ENCODE peak calls at places on chromosomes 3 and 15, in seven cellular contexts. One of them, this sample, is unnamed.

GRCh38 chr15:73940061-73940981 is 14.1 kb downstream of the LOXL1 start:
- DNase-seq in right lobe of liver: no peak
- DNase-seq in sigmoid colon: peak; percentile 43
- DNase-seq in fibroblast of lung: no peak
- DNase-seq in tibial artery: no peak
- DNase-seq in IMR-90: no peak
- DNase-seq in SK-N-SH: peak; percentile 76
- DNase-seq in this sample: no peak

GRCh38 chr15:69783211-69783610 is 314.5 kb downstream of the TLE3 start:
- DNase-seq in right lobe of liver: no peak
- DNase-seq in sigmoid colon: no peak
- DNase-seq in fibroblast of lung: no peak
- DNase-seq in tibial artery: no peak
- DNase-seq in IMR-90: no peak
- DNase-seq in SK-N-SH: no peak
- DNase-seq in this sample: no peak

GRCh38 chr3:142896996-142897395 is 8.1 kb upstream of the PCOLCE2 start:
- DNase-seq in right lobe of liver: no peak
- DNase-seq in sigmoid colon: no peak
- DNase-seq in fibroblast of lung: no peak
- DNase-seq in tibial artery: no peak
- DNase-seq in IMR-90: no peak
- DNase-seq in SK-N-SH: no peak
- DNase-seq in this sample: no peak

GRCh38 chr3:23094890-23095462 is 108.2 kb upstream of the UBE2E2 start:
- DNase-seq in right lobe of liver: no peak
- DNase-seq in sigmoid colon: no peak
- DNase-seq in fibroblast of lung: peak; percentile 81
- DNase-seq in tibial artery: no peak
- DNase-seq in IMR-90: peak; percentile 7
- DNase-seq in SK-N-SH: no peak
- DNase-seq in this sample: no peak

GRCh38 chr3:194206375-194206774 is 70.4 kb downstream of the HES1 start:
- DNase-seq in right lobe of liver: peak; percentile 29
- DNase-seq in sigmoid colon: peak; percentile 94
- DNase-seq in fibroblast of lung: peak; percentile 78
- DNase-seq in tibial artery: peak; percentile 38
- DNase-seq in IMR-90: peak; percentile 2
- DNase-seq in SK-N-SH: no peak
- DNase-seq in this sample: peak; percentile 78

GRCh38 chr3:189908646-189909045 is 212.1 kb downstream of the P3H2 start:
- DNase-seq in right lobe of liver: no peak
- DNase-seq in sigmoid colon: no peak
- DNase-seq in fibroblast of lung: peak; percentile 84
- DNase-seq in tibial artery: no peak
- DNase-seq in IMR-90: peak; percentile 72
- DNase-seq in SK-N-SH: no peak
- DNase-seq in this sample: no peak

GRCh38 chr3:49602877-49603411 is 48.7 kb downstream of the BSN start:
- DNase-seq in right lobe of liver: no peak
- DNase-seq in sigmoid colon: peak; percentile 32
- DNase-seq in fibroblast of lung: no peak
- DNase-seq in tibial artery: no peak
- DNase-seq in IMR-90: no peak
- DNase-seq in SK-N-SH: no peak
- DNase-seq in this sample: no peak

GRCh38 chr3:58562498-58562897 is 14.7 kb downstream of the FAM107A start:
- DNase-seq in right lobe of liver: no peak
- DNase-seq in sigmoid colon: no peak
- DNase-seq in fibroblast of lung: no peak
- DNase-seq in tibial artery: no peak
- DNase-seq in IMR-90: no peak
- DNase-seq in SK-N-SH: no peak
- DNase-seq in this sample: no peak

GRCh38 chr15:98292442-98293240 is 332.1 kb downstream of the ARRDC4 start:
- DNase-seq in right lobe of liver: peak; percentile 42
- DNase-seq in sigmoid colon: peak; percentile 70
- DNase-seq in fibroblast of lung: no peak
- DNase-seq in tibial artery: peak; percentile 27
- DNase-seq in IMR-90: no peak
- DNase-seq in SK-N-SH: peak; percentile 77
- DNase-seq in this sample: peak; percentile 72

GRCh38 chr15:40314723-40315276 is 7.1 kb upstream of the PLCB2 start:
- DNase-seq in right lobe of liver: no peak
- DNase-seq in sigmoid colon: no peak
- DNase-seq in fibroblast of lung: peak; percentile 47
- DNase-seq in tibial artery: no peak
- DNase-seq in IMR-90: peak; percentile 53
- DNase-seq in SK-N-SH: no peak
- DNase-seq in this sample: peak; percentile 9

GRCh38 chr3:57570878-57571277 is 14.8 kb downstream of the PDE12 start:
- DNase-seq in right lobe of liver: no peak
- DNase-seq in sigmoid colon: no peak
- DNase-seq in fibroblast of lung: no peak
- DNase-seq in tibial artery: no peak
- DNase-seq in IMR-90: no peak
- DNase-seq in SK-N-SH: no peak
- DNase-seq in this sample: no peak

GRCh38 chr3:84965141-84965540 is 6.4 kb downstream of the CADM2 start:
- DNase-seq in right lobe of liver: no peak
- DNase-seq in sigmoid colon: no peak
- DNase-seq in fibroblast of lung: peak; percentile 7
- DNase-seq in tibial artery: no peak
- DNase-seq in IMR-90: no peak
- DNase-seq in SK-N-SH: peak; percentile 63
- DNase-seq in this sample: no peak

GRCh38 chr3:21526461-21526860 is 224.5 kb downstream of the ZNF385D start:
- DNase-seq in right lobe of liver: no peak
- DNase-seq in sigmoid colon: no peak
- DNase-seq in fibroblast of lung: no peak
- DNase-seq in tibial artery: no peak
- DNase-seq in IMR-90: no peak
- DNase-seq in SK-N-SH: no peak
- DNase-seq in this sample: no peak

GRCh38 chr15:71390101-71390500 is 274.8 kb downstream of the THSD4 start:
- DNase-seq in right lobe of liver: no peak
- DNase-seq in sigmoid colon: no peak
- DNase-seq in fibroblast of lung: no peak
- DNase-seq in tibial artery: no peak
- DNase-seq in IMR-90: no peak
- DNase-seq in SK-N-SH: no peak
- DNase-seq in this sample: no peak

GRCh38 chr3:172163320-172163719 is 123.9 kb downstream of the FNDC3B start:
- DNase-seq in right lobe of liver: no peak
- DNase-seq in sigmoid colon: no peak
- DNase-seq in fibroblast of lung: no peak
- DNase-seq in tibial artery: no peak
- DNase-seq in IMR-90: no peak
- DNase-seq in SK-N-SH: no peak
- DNase-seq in this sample: no peak
- H3K36me3 ChIP-seq in right lobe of liver: no peaks in the 10 kb centered on the region
- H3K36me3 ChIP-seq in sigmoid colon: no peaks in the 10 kb centered on the region
- H3K36me3 ChIP-seq in fibroblast of lung: no peaks in the 10 kb centered on the region
- H3K36me3 ChIP-seq in tibial artery: no peaks in the 10 kb centered on the region
- H3K36me3 ChIP-seq in IMR-90: peaks cover 1% of the 10 kb centered on the region
- H3K36me3 ChIP-seq in SK-N-SH: peaks cover 9% of the 10 kb centered on the region
- H3K36me3 ChIP-seq in this sample: no peaks in the 10 kb centered on the region

GRCh38 chr3:166685246-166685645 is 694.9 kb downstream of the ZBBX start:
- DNase-seq in right lobe of liver: no peak
- DNase-seq in sigmoid colon: no peak
- DNase-seq in fibroblast of lung: no peak
- DNase-seq in tibial artery: no peak
- DNase-seq in IMR-90: no peak
- DNase-seq in SK-N-SH: no peak
- DNase-seq in this sample: no peak
- TF ChIP-seq CTCF in right lobe of liver: no peak
- TF ChIP-seq CTCF in sigmoid colon: no peak
- TF ChIP-seq CTCF in fibroblast of lung: no peak
- TF ChIP-seq CTCF in tibial artery: no peak
- TF ChIP-seq CTCF in IMR-90: no peak
- TF ChIP-seq CTCF in SK-N-SH: no peak
- TF ChIP-seq CTCF in this sample: no peak

GRCh38 chr3:31659246-31659645 is 126.5 kb downstream of the STT3B start:
- DNase-seq in right lobe of liver: no peak
- DNase-seq in sigmoid colon: no peak
- DNase-seq in fibroblast of lung: no peak
- DNase-seq in tibial artery: no peak
- DNase-seq in IMR-90: no peak
- DNase-seq in SK-N-SH: no peak
- DNase-seq in this sample: no peak

GRCh38 chr3:31661993-31662392 is 129.3 kb downstream of the STT3B start:
- DNase-seq in right lobe of liver: no peak
- DNase-seq in sigmoid colon: no peak
- DNase-seq in fibroblast of lung: no peak
- DNase-seq in tibial artery: no peak
- DNase-seq in IMR-90: no peak
- DNase-seq in SK-N-SH: no peak
- DNase-seq in this sample: no peak

GRCh38 chr3:31664031-31664430 is 131.3 kb downstream of the STT3B start:
- DNase-seq in right lobe of liver: no peak
- DNase-seq in sigmoid colon: no peak
- DNase-seq in fibroblast of lung: no peak
- DNase-seq in tibial artery: no peak
- DNase-seq in IMR-90: no peak
- DNase-seq in SK-N-SH: no peak
- DNase-seq in this sample: no peak

GRCh38 chr3:31661286-31661685 is 128.6 kb downstream of the STT3B start:
- DNase-seq in right lobe of liver: no peak
- DNase-seq in sigmoid colon: no peak
- DNase-seq in fibroblast of lung: no peak
- DNase-seq in tibial artery: no peak
- DNase-seq in IMR-90: no peak
- DNase-seq in SK-N-SH: no peak
- DNase-seq in this sample: no peak
- H3K36me3 ChIP-seq in right lobe of liver: no peaks in the 10 kb centered on the region
- H3K36me3 ChIP-seq in sigmoid colon: peaks cover 9% of the 10 kb centered on the region
- H3K36me3 ChIP-seq in fibroblast of lung: no peaks in the 10 kb centered on the region
- H3K36me3 ChIP-seq in tibial artery: peaks cover 28% of the 10 kb centered on the region
- H3K36me3 ChIP-seq in IMR-90: peaks cover 2% of the 10 kb centered on the region
- H3K36me3 ChIP-seq in SK-N-SH: no peaks in the 10 kb centered on the region
- H3K36me3 ChIP-seq in this sample: no peaks in the 10 kb centered on the region

DNA sequence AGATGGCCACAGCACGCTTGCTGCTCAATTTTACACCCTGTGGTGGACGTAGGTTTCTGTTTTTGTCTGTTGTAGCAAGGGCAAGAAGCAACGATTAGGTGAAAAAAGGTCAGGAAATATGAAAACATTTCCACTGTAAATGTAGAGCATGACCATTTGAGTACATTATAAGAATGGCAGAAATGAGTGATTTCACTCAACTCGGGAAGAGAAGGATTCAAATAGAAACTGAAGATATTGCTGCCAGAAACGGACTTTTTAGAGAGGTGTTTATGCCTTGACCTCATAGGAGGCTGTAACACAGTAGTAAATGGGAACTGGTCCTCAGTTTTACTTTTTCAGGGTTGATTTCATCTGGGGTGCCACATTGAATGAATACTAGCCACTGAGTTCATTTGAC is 33.1 kb upstream of the GASK1A start:
- DNase-seq in right lobe of liver: no peak
- DNase-seq in sigmoid colon: no peak
- DNase-seq in fibroblast of lung: no peak
- DNase-seq in tibial artery: no peak
- DNase-seq in IMR-90: no peak
- DNase-seq in SK-N-SH: no peak
- DNase-seq in this sample: no peak
- TF ChIP-seq CTCF in right lobe of liver: no peak
- TF ChIP-seq CTCF in sigmoid colon: no peak
- TF ChIP-seq CTCF in fibroblast of lung: no peak
- TF ChIP-seq CTCF in tibial artery: no peak
- TF ChIP-seq CTCF in IMR-90: no peak
- TF ChIP-seq CTCF in SK-N-SH: no peak
- TF ChIP-seq CTCF in this sample: no peak